ENCODE peak calls at places on chromosome 2, in six cellular contexts. One of them, this sample, is unnamed.

GRCh38 chr2:232697059-232697806 is at the start of gene GIGYF2:
- DNase-seq in Karpas-422: peak
- DNase-seq in left ventricle myocardium superior: peak
- DNase-seq in left cardiac atrium: peak
- DNase-seq in heart right ventricle: peak
- DNase-seq in B cell: peak
- DNase-seq in this sample: peak

GRCh38 chr2:51304341-51304740 is 272.4 kb upstream of the NRXN1 start:
- DNase-seq in Karpas-422: no peak
- DNase-seq in left ventricle myocardium superior: no peak
- DNase-seq in left cardiac atrium: no peak
- DNase-seq in heart right ventricle: no peak
- DNase-seq in B cell: no peak
- DNase-seq in this sample: no peak

GRCh38 chr2:74806355-74806839 is 27.5 kb upstream of the HK2 start:
- DNase-seq in Karpas-422: no peak
- DNase-seq in left ventricle myocardium superior: no peak
- DNase-seq in left cardiac atrium: no peak
- DNase-seq in heart right ventricle: no peak
- DNase-seq in B cell: no peak
- DNase-seq in this sample: no peak

GRCh38 chr2:9332136-9332852 is 91.0 kb downstream of the ITGB1BP1 start:
- DNase-seq in Karpas-422: no peak
- DNase-seq in left ventricle myocardium superior: no peak
- DNase-seq in left cardiac atrium: no peak
- DNase-seq in heart right ventricle: no peak
- DNase-seq in B cell: no peak
- DNase-seq in this sample: peak

GRCh38 chr2:37836270-37836669 is 88.8 kb upstream of the RMDN2 start:
- DNase-seq in Karpas-422: no peak
- DNase-seq in left ventricle myocardium superior: no peak
- DNase-seq in left cardiac atrium: no peak
- DNase-seq in heart right ventricle: no peak
- DNase-seq in B cell: no peak
- DNase-seq in this sample: no peak

GRCh38 chr2:45813003-45813601 is 161.6 kb downstream of the PRKCE start:
- DNase-seq in Karpas-422: no peak
- DNase-seq in left ventricle myocardium superior: peak
- DNase-seq in left cardiac atrium: peak
- DNase-seq in heart right ventricle: peak
- DNase-seq in B cell: no peak
- DNase-seq in this sample: no peak

GRCh38 chr2:130930740-130931659 is 94.3 kb downstream of the ARHGEF4 start:
- DNase-seq in Karpas-422: peak
- DNase-seq in left ventricle myocardium superior: no peak
- DNase-seq in left cardiac atrium: no peak
- DNase-seq in heart right ventricle: no peak
- DNase-seq in B cell: no peak
- DNase-seq in this sample: no peak

GRCh38 chr2:38152093-38152492 is 76.1 kb upstream of the CYP1B1 start:
- DNase-seq in Karpas-422: no peak
- DNase-seq in left ventricle myocardium superior: no peak
- DNase-seq in left cardiac atrium: no peak
- DNase-seq in heart right ventricle: no peak
- DNase-seq in B cell: no peak
- DNase-seq in this sample: no peak

GRCh38 chr2:127321306-127321705 is 27.4 kb upstream of the ERCC3 start:
- DNase-seq in Karpas-422: no peak
- DNase-seq in left ventricle myocardium superior: no peak
- DNase-seq in left cardiac atrium: no peak
- DNase-seq in heart right ventricle: no peak
- DNase-seq in B cell: no peak
- DNase-seq in this sample: no peak

GRCh38 chr2:1546023-1546591 is 132.8 kb downstream of the TPO start:
- DNase-seq in Karpas-422: peak
- DNase-seq in left ventricle myocardium superior: no peak
- DNase-seq in left cardiac atrium: no peak
- DNase-seq in heart right ventricle: no peak
- DNase-seq in B cell: peak
- DNase-seq in this sample: peak

GRCh38 chr2:46770622-46771021 is 145.0 kb downstream of the MCFD2 start:
- DNase-seq in Karpas-422: no peak
- DNase-seq in left ventricle myocardium superior: no peak
- DNase-seq in left cardiac atrium: no peak
- DNase-seq in heart right ventricle: no peak
- DNase-seq in B cell: no peak
- DNase-seq in this sample: no peak

GRCh38 chr2:235793163-235793752 is 299.4 kb downstream of the AGAP1 start:
- DNase-seq in Karpas-422: peak
- DNase-seq in left ventricle myocardium superior: peak
- DNase-seq in left cardiac atrium: no peak
- DNase-seq in heart right ventricle: peak
- DNase-seq in B cell: no peak
- DNase-seq in this sample: no peak

GRCh38 chr2:159129301-159129700 is 157.2 kb downstream of the WDSUB1 start:
- DNase-seq in Karpas-422: no peak
- DNase-seq in left ventricle myocardium superior: no peak
- DNase-seq in left cardiac atrium: no peak
- DNase-seq in heart right ventricle: no peak
- DNase-seq in B cell: no peak
- DNase-seq in this sample: no peak

GRCh38 chr2:194491409-194492115 is 1165.5 kb upstream of the SLC39A10 start:
- DNase-seq in Karpas-422: no peak
- DNase-seq in left ventricle myocardium superior: no peak
- DNase-seq in left cardiac atrium: no peak
- DNase-seq in heart right ventricle: no peak
- DNase-seq in B cell: no peak
- DNase-seq in this sample: no peak

GRCh38 chr2:144213797-144214196 is 306.1 kb downstream of the ZEB2 start:
- DNase-seq in Karpas-422: no peak
- DNase-seq in left ventricle myocardium superior: no peak
- DNase-seq in left cardiac atrium: no peak
- DNase-seq in heart right ventricle: no peak
- DNase-seq in B cell: no peak
- DNase-seq in this sample: no peak

GRCh38 chr2:174610243-174610995 is 12.8 kb upstream of the WIPF1 start:
- DNase-seq in Karpas-422: no peak
- DNase-seq in left ventricle myocardium superior: no peak
- DNase-seq in left cardiac atrium: no peak
- DNase-seq in heart right ventricle: no peak
- DNase-seq in B cell: no peak
- DNase-seq in this sample: no peak

GRCh38 chr2:84302513-84303412 is 156.3 kb downstream of the SUCLG1 start:
- DNase-seq in Karpas-422: peak
- DNase-seq in left ventricle myocardium superior: no peak
- DNase-seq in left cardiac atrium: no peak
- DNase-seq in heart right ventricle: no peak
- DNase-seq in B cell: peak
- DNase-seq in this sample: peak

GRCh38 chr2:70212298-70212948 is 21.6 kb upstream of the C2orf42 start:
- DNase-seq in Karpas-422: no peak
- DNase-seq in left ventricle myocardium superior: no peak
- DNase-seq in left cardiac atrium: no peak
- DNase-seq in heart right ventricle: no peak
- DNase-seq in B cell: no peak
- DNase-seq in this sample: no peak

GRCh38 chr2:61853848-61854434 is at the start of gene FAM161A:
- DNase-seq in Karpas-422: peak
- DNase-seq in left ventricle myocardium superior: peak
- DNase-seq in left cardiac atrium: peak
- DNase-seq in heart right ventricle: peak
- DNase-seq in B cell: peak
- DNase-seq in this sample: peak